ENCODE peak calls at places on chromosome 1, in four cellular contexts. D is effector memory CD8-positive, alpha-beta T cell; W is HL-60; K is AG09319. Q is an unnamed sample.

GRCh38 chr1:203901581-203901980 is 40.2 kb downstream of the SNRPE start:
- DNase-seq in K (no peak), D (no peak), W (no peak), Q (peak)

GRCh38 chr1:202283379-202283844 is 58.3 kb downstream of the UBE2T start:
- DNase-seq in K (no peak), W (no peak), D (no peak), Q (no peak)

GRCh38 chr1:26418865-26419349 is 8.3 kb downstream of the LIN28A start:
- DNase-seq in W (no peak), K (no peak), D (no peak), Q (no peak)

GRCh38 chr1:29251164-29252130 is 15.1 kb downstream of the PTPRU start:
- DNase-seq in W (no peak), D (no peak), K (no peak), Q (no peak)

GRCh38 chr1:38061883-38062328 is 15.3 kb upstream of the POU3F1 start:
- DNase-seq in D (no peak), K (no peak), W (no peak), Q (no peak)

GRCh38 chr1:240337795-240338194 is 246.1 kb downstream of the FMN2 start:
- DNase-seq in K (peak), W (no peak), D (no peak), Q (no peak)

GRCh38 chr1:238061967-238062613 is 171.4 kb upstream of the ZP4 start:
- DNase-seq in K (no peak), W (no peak), D (no peak), Q (no peak)

GRCh38 chr1:76121850-76122249 is 47.3 kb downstream of the ST6GALNAC3 start:
- DNase-seq in D (no peak), W (no peak), K (no peak), Q (no peak)

GRCh38 chr1:52003877-52004276 is 13.4 kb upstream of the RAB3B start:
- DNase-seq in D (no peak), W (no peak), K (no peak), Q (no peak)

Q was measured in right lobe of liver.